ENCODE peak calls at places on chromosomes 16 and 17, in nine cellular contexts. C is left ventricle myocardium inferior, V is epithelial cell of esophagus, X is GM23338, U is fibroblast of the aortic adventitia, E is astrocyte of the spinal cord, N is ovary, P is body of pancreas, Q is BJ. Z is an unnamed sample.
A peak's percentile ranks its signal among the peaks of the same experiment; 100 is the strongest.

GRCh38 chr17:42675984-42676423 is 790 bp downstream of the PLEKHH3 start:
- DNase-seq in C (peak; percentile 67), V (peak; percentile 67), X (peak; percentile 48), U (peak; percentile 41), E (peak; percentile 47), N (peak; percentile 72), P (peak; percentile 67), Q (no peak), Z (no peak)

GRCh38 chr17:72123964-72124791 is 3.4 kb downstream of the SOX9 start:
- DNase-seq in C (no peak), V (peak; percentile 24), X (peak; percentile 69), U (no peak), E (peak; percentile 30), N (no peak), P (no peak), Q (no peak), Z (no peak)

GRCh38 chr16:70738083-70738977 is 52.5 kb upstream of the MTSS2 start:
- DNase-seq in C (peak; percentile 69), V (peak; percentile 75), X (peak; percentile 81), U (peak; percentile 48), E (peak; percentile 71), N (peak; percentile 61), P (peak; percentile 31), Q (no peak), Z (no peak)

GRCh38 chr16:73113326-73113720 is 65.4 kb upstream of the ZFHX3 start:
- DNase-seq in C (no peak), V (peak; percentile 91), X (no peak), U (peak; percentile 27), E (no peak), N (no peak), P (no peak), Q (no peak), Z (no peak)

GRCh38 chr17:29565643-29566472 is 979 bp downstream of the ABHD15 start:
- DNase-seq in C (no peak), V (peak; percentile 49), X (peak; percentile 82), U (no peak), E (no peak), N (peak; percentile 18), P (peak; percentile 65), Q (no peak), Z (peak; percentile 81)

GRCh38 chr17:77328823-77329740 is 188.3 kb downstream of the SEC14L1 start:
- DNase-seq in C (no peak), V (no peak), X (no peak), U (no peak), E (no peak), N (no peak), P (no peak), Q (no peak), Z (peak; percentile 61)

GRCh38 chr16:84068041-84068440 is 25.4 kb upstream of the SLC38A8 start:
- DNase-seq in C (no peak), V (no peak), X (no peak), U (no peak), E (no peak), N (no peak), P (no peak), Q (no peak), Z (no peak)

GRCh38 chr16:8972843-8973586 is 9.3 kb upstream of the USP7 start:
- DNase-seq in C (no peak), V (peak; percentile 12), X (no peak), U (peak; percentile 84), E (no peak), N (no peak), P (no peak), Q (peak; percentile 55), Z (no peak)

GRCh38 chr17:18254888-18255649 is 3.5 kb downstream of the FLII start:
- DNase-seq in C (no peak), V (no peak), X (no peak), U (no peak), E (no peak), N (no peak), P (no peak), Q (no peak), Z (no peak)

GRCh38 chr17:18257747-18258355 is 687 bp downstream of the FLII start:
- DNase-seq in C (peak; percentile 81), V (peak; percentile 62), X (peak; percentile 75), U (peak; percentile 56), E (peak; percentile 66), N (peak; percentile 71), P (peak; percentile 75), Q (no peak), Z (peak; percentile 91)

GRCh38 chr17:18256351-18256750 is 2.2 kb downstream of the FLII start:
- DNase-seq in C (no peak), V (no peak), X (no peak), U (no peak), E (no peak), N (no peak), P (no peak), Q (no peak), Z (no peak)

GRCh38 chr17:18257268-18257681 is 1.3 kb downstream of the FLII start:
- DNase-seq in C (no peak), V (peak; percentile 75), X (peak; percentile 78), U (no peak), E (no peak), N (no peak), P (peak; percentile 56), Q (no peak), Z (no peak)

DNA sequence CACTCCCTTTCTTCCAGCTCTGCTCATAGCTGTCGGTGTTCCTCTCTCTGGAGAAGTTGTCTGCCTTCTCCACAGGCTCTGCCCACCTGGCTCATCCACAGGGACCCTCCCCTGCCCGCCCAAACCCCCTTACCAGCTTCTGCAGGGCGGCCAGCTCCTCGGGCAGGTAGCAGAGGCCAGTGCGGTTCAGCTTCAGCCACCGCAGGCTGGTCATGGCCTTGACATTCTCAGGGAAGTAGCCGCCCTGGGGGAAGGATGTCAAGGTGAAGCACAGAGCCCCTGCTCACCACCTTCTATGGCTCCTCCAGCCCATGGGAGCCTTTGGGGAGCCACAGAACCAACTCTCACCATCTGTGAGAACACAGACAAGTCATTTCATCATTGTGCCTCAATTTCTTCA is 1.8 kb downstream of the FLII start:
- DNase-seq in C (no peak), V (no peak), X (no peak), U (no peak), E (no peak), N (no peak), P (no peak), Q (no peak), Z (no peak)
- H3K4me3 ChIP-seq in C (peak overlapping the region; percentile 99), V (peak overlapping the region; percentile 76), X (peak overlapping the region; percentile 88), U (peak overlapping the region; percentile 89), E (no peak overlapping the region), N (no peak overlapping the region), P (no peak overlapping the region), Q (no peak overlapping the region), Z (peak overlapping the region; percentile 75)

GRCh38 chr16:2971985-2972784 is 3.0 kb downstream of the PAQR4 start:
- DNase-seq in C (no peak), V (no peak), X (no peak), U (no peak), E (no peak), N (no peak), P (no peak), Q (no peak), Z (no peak)

GRCh38 chr16:2968738-2969544 is at the start of gene PAQR4:
- DNase-seq in C (peak; percentile 89), V (peak; percentile 94), X (peak; percentile 92), U (peak; percentile 75), E (peak; percentile 85), N (peak; percentile 72), P (peak; percentile 93), Q (peak; percentile 48), Z (peak; percentile 89)

GRCh38 chr16:2969545-2970521 is 685 bp downstream of the PAQR4 start:
- DNase-seq in C (peak; percentile 59), V (peak; percentile 79), X (peak; percentile 93), U (peak; percentile 16), E (peak; percentile 33), N (no peak), P (peak; percentile 85), Q (no peak), Z (no peak)

GRCh38 chr16:2971134-2971984 is 2.2 kb downstream of the PAQR4 start:
- DNase-seq in C (no peak), V (no peak), X (no peak), U (no peak), E (no peak), N (no peak), P (no peak), Q (no peak), Z (no peak)

DNA sequence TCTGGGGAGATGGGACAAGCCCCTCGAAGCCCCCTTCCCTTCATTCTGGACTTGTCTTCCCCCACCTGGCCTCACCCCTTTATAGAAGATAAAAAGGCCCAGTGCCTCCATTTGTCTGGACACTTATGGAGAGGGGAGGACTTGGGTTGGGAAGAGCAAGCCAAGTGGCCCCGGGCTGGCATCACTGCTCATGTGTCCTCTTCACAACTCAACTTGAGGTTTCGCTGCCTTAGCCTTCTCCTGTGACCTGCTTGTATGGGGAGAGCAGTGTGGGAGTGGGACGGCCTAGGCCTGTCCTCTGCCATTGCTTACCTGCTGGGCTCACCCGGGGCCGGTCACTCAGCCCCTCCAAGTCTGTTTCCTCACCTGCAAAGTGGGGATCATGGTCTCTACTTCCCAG is 1.4 kb downstream of the PAQR4 start:
- DNase-seq in C (no peak), V (no peak), X (no peak), U (no peak), E (no peak), N (no peak), P (no peak), Q (no peak), Z (no peak)
- H3K4me3 ChIP-seq in C (peak overlapping the region; percentile 85), V (peak overlapping the region; percentile 47), X (peak overlapping the region; percentile 94), U (peak overlapping the region; percentile 69), E (no peak overlapping the region), N (no peak overlapping the region), P (no peak overlapping the region), Q (peak overlapping the region; percentile 59), Z (peak overlapping the region; percentile 87)

GRCh38 chr16:7561908-7562405 is 229.3 kb downstream of the RBFOX1 start:
- DNase-seq in C (no peak), V (no peak), X (no peak), U (no peak), E (no peak), N (no peak), P (no peak), Q (no peak), Z (no peak)
- H3K4me3 ChIP-seq in C (no peak overlapping the region), V (no peak overlapping the region), X (no peak overlapping the region), U (no peak overlapping the region), E (no peak overlapping the region), N (no peak overlapping the region), P (no peak overlapping the region), Q (no peak overlapping the region), Z (no peak overlapping the region)

GRCh38 chr17:36527851-36528250 is 6.8 kb downstream of the MYO19 start:
- DNase-seq in C (no peak), V (no peak), X (no peak), U (no peak), E (no peak), N (no peak), P (no peak), Q (no peak), Z (peak; percentile 42)

GRCh38 chr17:36529121-36529520 is 5.5 kb downstream of the MYO19 start:
- DNase-seq in C (no peak), V (peak; percentile 80), X (no peak), U (peak; percentile 20), E (peak; percentile 22), N (no peak), P (no peak), Q (peak; percentile 8), Z (no peak)

GRCh38 chr17:36525113-36525512 is 9.6 kb downstream of the MYO19 start:
- DNase-seq in C (no peak), V (peak; percentile 44), X (no peak), U (no peak), E (no peak), N (no peak), P (no peak), Q (no peak), Z (no peak)

GRCh38 chr17:36525888-36526287 is 8.8 kb downstream of the MYO19 start:
- DNase-seq in C (no peak), V (no peak), X (no peak), U (no peak), E (no peak), N (no peak), P (no peak), Q (no peak), Z (no peak)

DNA sequence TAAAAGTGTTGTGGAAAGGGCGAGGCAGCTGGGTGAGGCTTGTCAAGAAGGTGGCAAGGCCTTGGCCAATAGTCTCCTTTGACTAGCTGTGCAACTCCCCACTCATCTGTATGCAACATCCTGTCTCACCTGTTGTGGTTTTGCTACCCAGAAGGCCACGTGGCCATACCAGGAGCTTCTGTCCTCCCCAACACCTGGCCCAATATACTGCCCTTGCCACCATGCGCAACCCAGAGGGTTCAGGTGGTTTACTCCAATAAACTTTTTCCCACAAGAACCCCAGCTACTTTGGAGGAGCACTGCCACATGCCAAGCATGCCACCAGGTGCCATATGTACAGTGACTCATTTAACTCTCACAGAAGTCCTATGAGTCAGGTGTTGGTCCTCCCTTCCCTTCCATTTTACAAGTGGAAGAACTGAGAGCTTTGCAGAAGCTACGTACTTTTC is 10.2 kb downstream of the MYO19 start:
- DNase-seq in C (no peak), V (peak; percentile 82), X (no peak), U (no peak), E (no peak), N (no peak), P (no peak), Q (no peak), Z (no peak)
- H3K4me3 ChIP-seq in C (no peak overlapping the region), V (no peak overlapping the region), X (no peak overlapping the region), U (no peak overlapping the region), E (no peak overlapping the region), N (no peak overlapping the region), P (no peak overlapping the region), Q (no peak overlapping the region), Z (no peak overlapping the region)